ENCODE peak calls at places on chromosomes 3 and 15, in ten cellular contexts. O is upper lobe of right lung, G is DND-41, P is HFF-Myc, A is astrocyte of the spinal cord, K is choroid plexus epithelial cell, I is A549, D is epithelial cell of esophagus, F is transverse colon, E is OCI-LY7. W is an unnamed sample.

GRCh38 chr3:134054881-134055280 is 25.2 kb upstream of the SLCO2A1 start:
- DNase-seq in F (no peak), P (no peak), A (peak), G (peak), I (no peak), O (peak), K (no peak), E (no peak), D (no peak), W (peak)

GRCh38 chr3:150346956-150347863 is 60.9 kb upstream of the TSC22D2 start:
- DNase-seq in P (peak), D (peak), I (no peak), A (peak), G (no peak), O (no peak), E (no peak), F (no peak), K (peak), W (no peak)

GRCh38 chr3:150495563-150496168 is 50.6 kb downstream of the SERP1 start:
- DNase-seq in D (peak), E (peak), F (no peak), P (peak), O (no peak), I (peak), G (no peak), K (peak), A (peak), W (no peak)

GRCh38 chr15:76174654-76175053 is 114.9 kb downstream of the TMEM266 start:
- DNase-seq in D (no peak), I (no peak), O (no peak), G (no peak), K (no peak), P (no peak), A (no peak), E (no peak), F (no peak), W (no peak)

GRCh38 chr15:78979456-78980320 is 34.8 kb upstream of the CTSH start:
- DNase-seq in G (peak), K (peak), A (peak), D (peak), E (peak), O (no peak), F (peak), I (peak), P (peak), W (no peak)

GRCh38 chr3:72175305-72175858 is 390.4 kb upstream of the PROK2 start:
- DNase-seq in P (no peak), G (no peak), E (no peak), I (no peak), O (no peak), K (no peak), F (no peak), A (no peak), D (no peak), W (no peak)

GRCh38 chr3:29864809-29865208 is 583.9 kb downstream of the RBMS3 start:
- DNase-seq in G (no peak), K (no peak), A (no peak), P (no peak), O (no peak), F (no peak), D (no peak), I (no peak), E (no peak), W (no peak)

GRCh38 chr3:150225986-150226385 is 182.1 kb upstream of the TSC22D2 start:
- DNase-seq in P (no peak), A (no peak), I (no peak), E (no peak), K (no peak), F (no peak), O (no peak), D (no peak), G (no peak), W (no peak)

GRCh38 chr3:95539950-95540483 is 1274.4 kb upstream of the EPHA6 start:
- DNase-seq in A (no peak), O (no peak), K (no peak), F (no peak), P (no peak), E (no peak), I (no peak), D (no peak), G (no peak), W (no peak)

GRCh38 chr15:90808517-90808939 is 59.9 kb upstream of the FURIN start:
- DNase-seq in P (no peak), E (no peak), G (no peak), I (no peak), F (no peak), D (no peak), O (no peak), K (no peak), A (no peak), W (no peak)

GRCh38 chr3:120013481-120013880 is 80.8 kb downstream of the GSK3B start:
- DNase-seq in E (no peak), O (no peak), P (no peak), F (no peak), G (no peak), A (peak), D (no peak), K (peak), I (no peak), W (no peak)

GRCh38 chr15:43237842-43238470 is 17.1 kb upstream of the EPB42 start:
- DNase-seq in D (no peak), E (no peak), O (no peak), I (no peak), K (no peak), G (no peak), P (no peak), A (no peak), F (no peak), W (no peak)

GRCh38 chr15:62779041-62779810 is 263.3 kb upstream of the TPM1 start:
- DNase-seq in A (peak), K (peak), G (no peak), F (no peak), O (no peak), E (no peak), P (no peak), D (no peak), I (peak), W (no peak)

GRCh38 chr3:59273976-59274375 is 224.2 kb upstream of the CFAP20DC start:
- DNase-seq in I (no peak), O (no peak), A (no peak), E (no peak), K (peak), P (no peak), F (no peak), D (peak), G (no peak), W (no peak)

GRCh38 chr3:126284258-126284904 is 72.8 kb downstream of the KLF15 start:
- DNase-seq in P (no peak), O (no peak), G (no peak), A (peak), F (no peak), K (peak), D (peak), I (peak), E (no peak), W (no peak)

GRCh38 chr3:105809204-105809893 is 59.5 kb downstream of the CBLB start:
- DNase-seq in D (no peak), E (no peak), K (peak), F (no peak), P (no peak), A (no peak), G (no peak), O (no peak), I (no peak), W (no peak)

GRCh38 chr15:52503788-52504496 is 24.7 kb downstream of the MYO5A start:
- DNase-seq in O (no peak), K (peak), E (peak), D (peak), G (no peak), A (peak), I (no peak), F (no peak), P (no peak), W (no peak)

GRCh38 chr15:38609097-38609738 is 44.6 kb upstream of the RASGRP1 start:
- DNase-seq in E (no peak), K (no peak), P (no peak), O (no peak), I (no peak), D (no peak), F (no peak), G (no peak), A (no peak), W (no peak)

GRCh38 chr3:101362408-101362807 is 42.0 kb upstream of the IMPG2 start:
- DNase-seq in E (no peak), O (no peak), G (no peak), D (no peak), K (no peak), P (no peak), I (no peak), A (no peak), F (no peak), W (no peak)

GRCh38 chr3:152352559-152352958 is 83.8 kb downstream of the MBNL1 start:
- DNase-seq in P (no peak), G (no peak), I (no peak), D (no peak), A (no peak), K (peak), E (no peak), O (no peak), F (no peak), W (no peak)

GRCh38 chr3:197513953-197514785 is 41.6 kb downstream of the BDH1 start:
- DNase-seq in K (no peak), I (no peak), O (peak), E (no peak), F (no peak), A (no peak), G (no peak), P (no peak), D (peak), W (no peak)

GRCh38 chr3:169637731-169638130 is 25.8 kb downstream of the MECOM start:
- DNase-seq in I (no peak), G (no peak), K (no peak), D (no peak), F (no peak), O (no peak), A (no peak), E (no peak), P (no peak), W (no peak)

GRCh38 chr3:193134895-193135294 is 106.1 kb upstream of the PLAAT1 start:
- DNase-seq in F (no peak), E (no peak), A (peak), I (no peak), G (no peak), D (peak), O (no peak), P (peak), K (no peak), W (no peak)

GRCh38 chr3:152317956-152318355 is 49.2 kb downstream of the MBNL1 start:
- DNase-seq in D (peak), G (no peak), P (no peak), I (no peak), K (peak), E (no peak), F (no peak), A (peak), O (no peak), W (no peak)

GRCh38 chr3:52535411-52536111 is 844 bp upstream of the UQCC5 start:
- DNase-seq in G (peak), K (no peak), A (no peak), E (no peak), F (no peak), D (no peak), P (no peak), O (no peak), I (no peak), W (no peak)

GRCh38 chr3:139538733-139539132 is 809 bp downstream of the RBP1 start:
- DNase-seq in E (no peak), P (no peak), G (no peak), O (no peak), F (peak), D (no peak), I (no peak), A (peak), K (peak), W (no peak)

GRCh38 chr3:10757021-10757820 is 58.8 kb upstream of the SLC6A11 start:
- DNase-seq in A (peak), P (no peak), K (peak), G (no peak), E (no peak), D (peak), I (peak), O (no peak), F (no peak), W (peak)

GRCh38 chr3:188824596-188824995 is 347.2 kb upstream of the TPRG1 start:
- DNase-seq in E (no peak), I (no peak), K (no peak), A (no peak), F (no peak), O (no peak), G (no peak), D (no peak), P (no peak), W (no peak)

GRCh38 chr15:77144492-77145070 is 73.7 kb upstream of the TSPAN3 start:
- DNase-seq in D (peak), K (peak), I (no peak), E (no peak), P (peak), A (peak), F (no peak), G (no peak), O (no peak), W (no peak)

GRCh38 chr15:34581043-34581365 is 2.4 kb downstream of the GOLGA8B start:
- DNase-seq in P (no peak), G (no peak), O (no peak), I (no peak), D (no peak), F (no peak), A (no peak), E (no peak), K (no peak), W (no peak)

GRCh38 chr15:38103564-38103963 is 149.1 kb upstream of the SPRED1 start:
- DNase-seq in P (no peak), E (no peak), F (no peak), G (no peak), K (no peak), D (no peak), A (no peak), I (no peak), O (no peak), W (no peak)

GRCh38 chr15:62059818-62060115 is 480 bp downstream of the VPS13C start:
- DNase-seq in D (peak), K (peak), I (peak), E (peak), G (peak), F (peak), A (peak), P (no peak), O (peak), W (no peak)

GRCh38 chr3:151168269-151169094 is 34.5 kb downstream of the GPR171 start:
- DNase-seq in D (peak), K (peak), P (no peak), G (peak), O (peak), I (peak), A (peak), E (peak), F (peak), W (no peak)

GRCh38 chr15:32656091-32656860 is 14.8 kb downstream of the SCG5 start:
- DNase-seq in P (no peak), O (no peak), G (no peak), F (no peak), E (no peak), D (no peak), K (no peak), A (peak), I (no peak), W (no peak)

GRCh38 chr15:32659340-32659831 is 17.9 kb downstream of the SCG5 start:
- DNase-seq in E (no peak), D (peak), K (peak), P (no peak), A (peak), F (no peak), I (peak), O (no peak), G (no peak), W (no peak)

GRCh38 chr15:32657941-32658340 is 16.4 kb downstream of the SCG5 start:
- DNase-seq in O (no peak), A (no peak), D (peak), F (no peak), E (no peak), K (no peak), I (no peak), G (no peak), P (no peak), W (no peak)

GRCh38 chr15:32652178-32652577 is 10.7 kb downstream of the SCG5 start:
- DNase-seq in P (no peak), K (no peak), I (no peak), E (no peak), A (no peak), F (no peak), O (no peak), G (no peak), D (peak), W (no peak)

GRCh38 chr15:32657198-32657886 is 15.8 kb downstream of the SCG5 start:
- DNase-seq in F (peak), I (no peak), P (no peak), G (no peak), O (no peak), D (peak), E (no peak), K (peak), A (peak), W (no peak)
- TF ChIP-seq CTCF in F (no peak), I (peak), P (no peak), G (peak), O (peak), D (peak), E (peak), K (peak), A (peak), W (no peak)

GRCh38 chr3:183553263-183554026 is 2.1 kb downstream of the KLHL6 start:
- DNase-seq in K (no peak), A (no peak), E (peak), I (no peak), D (no peak), P (no peak), F (no peak), O (no peak), G (no peak), W (no peak)
- H3K4me3 ChIP-seq in K (no peak), A (no peak), E (peak), I (no peak), D (no peak), P (no peak), F (no peak), O (peak), G (no peak), W (no peak)

GRCh38 chr3:24900202-24900601 is 405.6 kb upstream of the THRB start:
- DNase-seq in A (no peak), P (no peak), O (no peak), E (no peak), F (no peak), K (no peak), D (no peak), I (no peak), G (no peak), W (no peak)
- TF ChIP-seq CTCF in A (no peak), P (no peak), O (no peak), E (no peak), F (no peak), K (no peak), D (no peak), I (no peak), G (no peak), W (no peak)

GRCh38 chr15:40930430-40931299 is 1.5 kb downstream of the DLL4 start:
- DNase-seq in I (peak), A (no peak), F (peak), P (no peak), G (no peak), K (peak), E (peak), O (peak), D (peak), W (no peak)

GRCh38 chr15:40931300-40932142 is 2.4 kb downstream of the DLL4 start:
- DNase-seq in F (peak), I (no peak), K (no peak), O (no peak), E (no peak), D (no peak), G (no peak), A (no peak), P (no peak), W (no peak)

GRCh38 chr15:40933520-40933904 is 4.4 kb downstream of the DLL4 start:
- DNase-seq in D (no peak), A (no peak), F (peak), K (no peak), G (no peak), P (no peak), I (no peak), O (no peak), E (no peak), W (no peak)

GRCh38 chr15:40932625-40933519 is 3.7 kb downstream of the DLL4 start:
- DNase-seq in G (no peak), E (no peak), I (no peak), D (no peak), P (no peak), A (no peak), K (no peak), F (peak), O (no peak), W (no peak)

GRCh38 chr15:40932146-40932545 is 3.0 kb downstream of the DLL4 start:
- DNase-seq in F (peak), E (peak), O (no peak), P (no peak), I (no peak), D (no peak), G (peak), A (no peak), K (no peak), W (no peak)
- H3K4me3 ChIP-seq in F (peak), E (no peak), O (peak), P (no peak), I (no peak), D (no peak), G (no peak), A (no peak), K (no peak), W (peak)

DNA sequence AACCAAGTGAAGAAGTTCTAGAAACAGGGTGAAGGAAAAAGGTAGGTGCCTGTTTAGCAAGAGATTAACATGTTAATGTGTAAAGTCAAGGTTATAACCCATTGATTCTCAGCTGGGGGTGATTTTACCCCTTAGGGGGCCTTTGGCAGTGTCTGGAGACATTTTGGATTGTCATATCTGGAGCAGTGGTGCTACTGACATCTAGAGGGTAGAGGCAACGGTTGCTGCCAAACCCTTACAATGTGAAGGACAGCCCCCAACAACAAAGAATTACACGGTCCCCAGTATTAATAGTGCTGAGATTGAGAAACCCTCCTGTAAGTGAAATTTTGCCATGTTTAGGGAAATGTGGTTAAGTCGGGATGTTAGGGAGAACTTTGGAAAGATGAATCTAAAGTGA is 74.7 kb downstream of the CRYBG3 start:
- DNase-seq in A (no peak), F (no peak), I (no peak), G (no peak), E (peak), O (no peak), P (no peak), K (peak), D (no peak), W (no peak)
- TF ChIP-seq CTCF in A (no peak), F (no peak), I (no peak), G (peak), E (peak), O (no peak), P (no peak), K (peak), D (no peak), W (no peak)

GRCh38 chr3:172595648-172596393 is 72.6 kb upstream of the TNFSF10 start:
- DNase-seq in E (peak), I (peak), D (peak), K (peak), O (no peak), G (peak), P (peak), F (peak), A (peak), W (no peak)
- H3K4me3 ChIP-seq in E (no peak), I (peak), D (peak), K (peak), O (peak), G (no peak), P (no peak), F (peak), A (no peak), W (peak)

GRCh38 chr3:64166584-64167155 is 58.6 kb downstream of the PRICKLE2 start:
- DNase-seq in K (peak), O (no peak), E (no peak), F (no peak), G (no peak), A (no peak), I (peak), P (no peak), D (peak), W (no peak)
- TF ChIP-seq CTCF in K (peak), O (no peak), E (no peak), F (peak), G (no peak), A (peak), I (peak), P (peak), D (peak), W (no peak)

GRCh38 chr3:13014755-13015285 is 58.4 kb downstream of the IQSEC1 start:
- DNase-seq in G (no peak), F (peak), A (no peak), O (no peak), I (no peak), D (no peak), E (no peak), K (no peak), P (no peak), W (no peak)
- H3K4me3 ChIP-seq in G (no peak), F (peak), A (no peak), O (peak), I (no peak), D (no peak), E (peak), K (no peak), P (no peak), W (peak)